ENCODE peak calls at places on chromosomes 1 and 21, in four cellular contexts. L is GM23338, Q is HepG2, E is mammary epithelial cell. A is an unnamed sample.

GRCh38 chr1:3073520-3074296 is 4.7 kb downstream of the PRDM16 start:
- DNase-seq in L (peak), E (no peak), Q (no peak), A (no peak)

GRCh38 chr1:53381790-53382401 is 54.0 kb upstream of the LRP8 start:
- DNase-seq in Q (no peak), E (peak), L (no peak), A (no peak)

GRCh38 chr1:86504895-86505625 is 36.3 kb downstream of the CLCA1 start:
- DNase-seq in E (no peak), Q (no peak), L (no peak), A (no peak)

GRCh38 chr1:22338071-22338765 is 113.4 kb upstream of the ZBTB40 start:
- DNase-seq in E (no peak), Q (no peak), L (no peak), A (no peak)

GRCh38 chr1:30244801-30245200 is 478.6 kb downstream of the MATN1 start:
- DNase-seq in L (no peak), E (no peak), Q (no peak), A (no peak)

GRCh38 chr1:41495171-41495948 is 10.9 kb upstream of the EDN2 start:
- DNase-seq in E (no peak), Q (peak), L (peak), A (no peak)

GRCh38 chr1:22831729-22832413 is 121.2 kb downstream of the EPHB2 start:
- DNase-seq in L (no peak), Q (peak), E (peak), A (peak)

GRCh38 chr1:154736840-154737239 is 128.9 kb upstream of the ADAR start:
- DNase-seq in L (no peak), Q (no peak), E (peak), A (no peak)

GRCh38 chr1:108712605-108713150 is at the start of gene FNDC7:
- DNase-seq in L (peak), Q (no peak), E (no peak), A (no peak)

GRCh38 chr1:196259291-196259690 is 348.9 kb downstream of the KCNT2 start:
- DNase-seq in Q (no peak), L (no peak), E (no peak), A (no peak)

GRCh38 chr1:200968469-200969410 is 54.8 kb downstream of the KIF21B start:
- DNase-seq in E (no peak), Q (no peak), L (no peak), A (no peak)

GRCh38 chr1:154726443-154726842 is 118.5 kb upstream of the ADAR start:
- DNase-seq in E (peak), Q (no peak), L (no peak), A (peak)

GRCh38 chr1:155960081-155960745 is 18.1 kb downstream of the ARHGEF2 start:
- DNase-seq in Q (no peak), E (peak), L (no peak), A (no peak)

GRCh38 chr1:43565600-43566360 is 35.1 kb downstream of the PTPRF start:
- DNase-seq in E (no peak), Q (no peak), L (peak), A (no peak)

GRCh38 chr1:43563779-43564616 is 33.3 kb downstream of the PTPRF start:
- DNase-seq in Q (no peak), L (peak), E (no peak), A (peak)

GRCh38 chr1:43569175-43569574 is 38.5 kb downstream of the PTPRF start:
- DNase-seq in E (no peak), L (no peak), Q (no peak), A (no peak)

GRCh38 chr1:43564617-43565348 is 34.1 kb downstream of the PTPRF start:
- DNase-seq in Q (no peak), E (no peak), L (no peak), A (no peak)

GRCh38 chr1:43566382-43567035 is 35.8 kb downstream of the PTPRF start:
- DNase-seq in L (no peak), E (no peak), Q (no peak), A (no peak)
- H3K4me3 ChIP-seq in L (peak), E (no peak), Q (no peak), A (no peak)

GRCh38 chr1:84776639-84777038 is 86.4 kb upstream of the SSX2IP start:
- DNase-seq in E (peak), L (no peak), Q (no peak), A (no peak)

GRCh38 chr1:84782881-84783280 is 92.6 kb upstream of the SSX2IP start:
- DNase-seq in E (no peak), L (no peak), Q (no peak), A (no peak)

GRCh38 chr1:84785231-84785630 is 95.0 kb upstream of the SSX2IP start:
- DNase-seq in L (no peak), E (peak), Q (no peak), A (no peak)

GRCh38 chr1:84780000-84780716 is 89.9 kb upstream of the SSX2IP start:
- DNase-seq in Q (no peak), E (peak), L (no peak), A (no peak)

DNA sequence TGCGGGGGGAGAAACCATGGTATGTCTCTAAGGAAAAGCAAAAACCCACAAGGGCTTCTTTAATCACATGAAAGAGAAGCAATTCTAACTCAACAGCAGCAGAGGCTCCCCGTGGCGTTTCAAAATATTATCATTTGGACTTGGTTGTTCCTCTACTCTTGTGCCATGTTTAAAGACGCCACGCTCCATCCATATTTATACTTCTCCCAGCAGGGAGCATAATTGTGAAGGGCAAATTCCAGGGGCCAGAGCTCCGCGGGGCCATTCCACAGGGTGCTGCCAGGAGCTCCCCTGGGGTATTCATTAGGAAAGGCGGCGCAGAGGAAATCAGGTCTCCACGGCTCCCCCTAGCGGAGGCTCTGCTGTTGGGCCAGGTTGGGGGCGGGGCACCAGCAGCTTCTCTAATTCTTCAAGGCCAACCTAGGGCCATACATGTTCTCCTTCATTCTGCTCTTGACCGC is 92.1 kb upstream of the SSX2IP start:
- DNase-seq in Q (peak), E (no peak), L (peak), A (no peak)
- H2AFZ ChIP-seq in Q (no peak), E (no peak), L (peak), A (no peak)

GRCh38 chr1:230136453-230137327 is 69.7 kb downstream of the GALNT2 start:
- DNase-seq in E (no peak), L (no peak), Q (no peak), A (no peak)
- H3K4me3 ChIP-seq in E (no peak), L (no peak), Q (no peak), A (no peak)

GRCh38 chr1:9689971-9690381 is 38.4 kb downstream of the PIK3CD start:
- DNase-seq in Q (no peak), E (no peak), L (peak), A (no peak)
- H2AFZ ChIP-seq in Q (no peak), E (peak), L (peak), A (no peak)

GRCh38 chr1:28249013-28249870 is 10.1 kb upstream of the SESN2 start:
- DNase-seq in E (peak), Q (no peak), L (peak), A (no peak)
- H3K4me3 ChIP-seq in E (peak), Q (peak), L (peak), A (peak)

DNA sequence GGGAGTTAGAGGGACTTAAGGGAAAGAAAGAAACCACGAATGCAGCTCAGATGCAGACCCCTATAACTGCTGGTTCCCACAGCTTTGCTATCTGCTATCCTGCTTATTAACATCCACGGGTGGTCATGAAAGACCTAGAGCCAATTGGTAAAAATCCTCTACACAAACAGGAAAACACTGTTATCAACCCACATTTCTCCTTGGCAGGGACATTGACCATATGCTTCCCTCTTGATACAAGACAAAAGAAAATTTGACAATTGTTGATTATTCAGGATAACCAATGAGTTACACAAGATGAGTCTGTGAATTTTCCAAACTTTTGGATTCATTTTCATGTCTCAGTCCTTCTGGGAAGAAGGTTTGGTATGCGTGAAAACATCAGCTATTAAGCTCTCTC is 90.4 kb downstream of the TIAM1 start:
- DNase-seq in L (no peak), E (no peak), Q (no peak), A (no peak)
- H2AFZ ChIP-seq in L (no peak), E (no peak), Q (no peak), A (no peak)

A was measured in keratinocyte.